ENCODE peak calls at places on chromosomes 2 and 18, in seven cellular contexts. One of them, this sample, is unnamed.

GRCh38 chr2:28321426-28321825 is 71.2 kb upstream of the FOSL2 start:
- DNase-seq in activated CD4-positive, alpha-beta memory T cell treated with anti-CD3 and anti-CD28 coated beads for 36 hours: no peak
- DNase-seq in AG08396: peak
- DNase-seq in stimulated activated naive CD4-positive, alpha-beta T cell: no peak
- DNase-seq in KG1: no peak
- DNase-seq in activated naive CD8-positive, alpha-beta T cell treated with anti-CD3 and anti-CD28 coated beads, Interleukin-2, amount 50 U/mL, for 24 hours: no peak
- DNase-seq in nephron progenitor cell: no peak
- DNase-seq in this sample: no peak

GRCh38 chr18:12317664-12318333 is 9.8 kb downstream of the TUBB6 start:
- DNase-seq in activated CD4-positive, alpha-beta memory T cell treated with anti-CD3 and anti-CD28 coated beads for 36 hours: no peak
- DNase-seq in KG1: no peak
- DNase-seq in stimulated activated naive CD4-positive, alpha-beta T cell: no peak
- DNase-seq in nephron progenitor cell: no peak
- DNase-seq in AG08396: peak
- DNase-seq in activated naive CD8-positive, alpha-beta T cell treated with anti-CD3 and anti-CD28 coated beads, Interleukin-2, amount 50 U/mL, for 24 hours: no peak
- DNase-seq in this sample: peak

GRCh38 chr2:30912056-30912455 is 104.8 kb upstream of the CAPN13 start:
- DNase-seq in activated CD4-positive, alpha-beta memory T cell treated with anti-CD3 and anti-CD28 coated beads for 36 hours: no peak
- DNase-seq in activated naive CD8-positive, alpha-beta T cell treated with anti-CD3 and anti-CD28 coated beads, Interleukin-2, amount 50 U/mL, for 24 hours: no peak
- DNase-seq in AG08396: no peak
- DNase-seq in nephron progenitor cell: no peak
- DNase-seq in stimulated activated naive CD4-positive, alpha-beta T cell: no peak
- DNase-seq in KG1: no peak
- DNase-seq in this sample: no peak

GRCh38 chr18:55833543-55833942 is 245.6 kb upstream of the TCF4 start:
- DNase-seq in activated naive CD8-positive, alpha-beta T cell treated with anti-CD3 and anti-CD28 coated beads, Interleukin-2, amount 50 U/mL, for 24 hours: no peak
- DNase-seq in KG1: no peak
- DNase-seq in stimulated activated naive CD4-positive, alpha-beta T cell: no peak
- DNase-seq in activated CD4-positive, alpha-beta memory T cell treated with anti-CD3 and anti-CD28 coated beads for 36 hours: no peak
- DNase-seq in AG08396: peak
- DNase-seq in nephron progenitor cell: no peak
- DNase-seq in this sample: no peak

GRCh38 chr18:35818353-35818667 is 154.2 kb upstream of the RMP24 start:
- DNase-seq in nephron progenitor cell: no peak
- DNase-seq in KG1: no peak
- DNase-seq in activated CD4-positive, alpha-beta memory T cell treated with anti-CD3 and anti-CD28 coated beads for 36 hours: no peak
- DNase-seq in stimulated activated naive CD4-positive, alpha-beta T cell: no peak
- DNase-seq in activated naive CD8-positive, alpha-beta T cell treated with anti-CD3 and anti-CD28 coated beads, Interleukin-2, amount 50 U/mL, for 24 hours: no peak
- DNase-seq in AG08396: no peak
- DNase-seq in this sample: no peak

GRCh38 chr2:42504364-42505230 is 10.8 kb upstream of the KCNG3 start:
- DNase-seq in activated naive CD8-positive, alpha-beta T cell treated with anti-CD3 and anti-CD28 coated beads, Interleukin-2, amount 50 U/mL, for 24 hours: no peak
- DNase-seq in AG08396: no peak
- DNase-seq in stimulated activated naive CD4-positive, alpha-beta T cell: no peak
- DNase-seq in nephron progenitor cell: no peak
- DNase-seq in KG1: no peak
- DNase-seq in activated CD4-positive, alpha-beta memory T cell treated with anti-CD3 and anti-CD28 coated beads for 36 hours: no peak
- DNase-seq in this sample: no peak

GRCh38 chr18:76873713-76874112 is 51.4 kb downstream of the ZNF236 start:
- DNase-seq in stimulated activated naive CD4-positive, alpha-beta T cell: no peak
- DNase-seq in KG1: no peak
- DNase-seq in activated naive CD8-positive, alpha-beta T cell treated with anti-CD3 and anti-CD28 coated beads, Interleukin-2, amount 50 U/mL, for 24 hours: no peak
- DNase-seq in nephron progenitor cell: no peak
- DNase-seq in AG08396: no peak
- DNase-seq in activated CD4-positive, alpha-beta memory T cell treated with anti-CD3 and anti-CD28 coated beads for 36 hours: no peak
- DNase-seq in this sample: no peak

GRCh38 chr18:23458830-23459529 is 5.9 kb downstream of the RIOK3 start:
- DNase-seq in activated naive CD8-positive, alpha-beta T cell treated with anti-CD3 and anti-CD28 coated beads, Interleukin-2, amount 50 U/mL, for 24 hours: no peak
- DNase-seq in nephron progenitor cell: no peak
- DNase-seq in AG08396: no peak
- DNase-seq in KG1: no peak
- DNase-seq in activated CD4-positive, alpha-beta memory T cell treated with anti-CD3 and anti-CD28 coated beads for 36 hours: no peak
- DNase-seq in stimulated activated naive CD4-positive, alpha-beta T cell: no peak
- DNase-seq in this sample: no peak

GRCh38 chr2:180033993-180034894 is 27.1 kb upstream of the CWC22 start:
- DNase-seq in stimulated activated naive CD4-positive, alpha-beta T cell: no peak
- DNase-seq in activated CD4-positive, alpha-beta memory T cell treated with anti-CD3 and anti-CD28 coated beads for 36 hours: no peak
- DNase-seq in nephron progenitor cell: peak
- DNase-seq in AG08396: no peak
- DNase-seq in KG1: no peak
- DNase-seq in activated naive CD8-positive, alpha-beta T cell treated with anti-CD3 and anti-CD28 coated beads, Interleukin-2, amount 50 U/mL, for 24 hours: no peak
- DNase-seq in this sample: peak

GRCh38 chr2:28639836-28640235 is 111.8 kb upstream of the PPP1CB start:
- DNase-seq in AG08396: no peak
- DNase-seq in nephron progenitor cell: no peak
- DNase-seq in activated CD4-positive, alpha-beta memory T cell treated with anti-CD3 and anti-CD28 coated beads for 36 hours: no peak
- DNase-seq in stimulated activated naive CD4-positive, alpha-beta T cell: no peak
- DNase-seq in activated naive CD8-positive, alpha-beta T cell treated with anti-CD3 and anti-CD28 coated beads, Interleukin-2, amount 50 U/mL, for 24 hours: no peak
- DNase-seq in KG1: no peak
- DNase-seq in this sample: no peak

GRCh38 chr2:195902857-195903256 is 165.8 kb downstream of the DNAH7 start:
- DNase-seq in activated naive CD8-positive, alpha-beta T cell treated with anti-CD3 and anti-CD28 coated beads, Interleukin-2, amount 50 U/mL, for 24 hours: no peak
- DNase-seq in AG08396: no peak
- DNase-seq in KG1: no peak
- DNase-seq in stimulated activated naive CD4-positive, alpha-beta T cell: no peak
- DNase-seq in nephron progenitor cell: no peak
- DNase-seq in activated CD4-positive, alpha-beta memory T cell treated with anti-CD3 and anti-CD28 coated beads for 36 hours: no peak
- DNase-seq in this sample: no peak

GRCh38 chr2:66888791-66889631 is 454.1 kb downstream of the MEIS1 start:
- DNase-seq in nephron progenitor cell: no peak
- DNase-seq in activated naive CD8-positive, alpha-beta T cell treated with anti-CD3 and anti-CD28 coated beads, Interleukin-2, amount 50 U/mL, for 24 hours: no peak
- DNase-seq in stimulated activated naive CD4-positive, alpha-beta T cell: no peak
- DNase-seq in activated CD4-positive, alpha-beta memory T cell treated with anti-CD3 and anti-CD28 coated beads for 36 hours: no peak
- DNase-seq in AG08396: peak
- DNase-seq in KG1: no peak
- DNase-seq in this sample: no peak

GRCh38 chr2:154507186-154507585 is 191.3 kb upstream of the KCNJ3 start:
- DNase-seq in stimulated activated naive CD4-positive, alpha-beta T cell: no peak
- DNase-seq in nephron progenitor cell: no peak
- DNase-seq in activated naive CD8-positive, alpha-beta T cell treated with anti-CD3 and anti-CD28 coated beads, Interleukin-2, amount 50 U/mL, for 24 hours: no peak
- DNase-seq in KG1: no peak
- DNase-seq in activated CD4-positive, alpha-beta memory T cell treated with anti-CD3 and anti-CD28 coated beads for 36 hours: no peak
- DNase-seq in AG08396: no peak
- DNase-seq in this sample: peak

GRCh38 chr2:63849381-63850203 is 7.9 kb downstream of the UGP2 start:
- DNase-seq in activated CD4-positive, alpha-beta memory T cell treated with anti-CD3 and anti-CD28 coated beads for 36 hours: no peak
- DNase-seq in activated naive CD8-positive, alpha-beta T cell treated with anti-CD3 and anti-CD28 coated beads, Interleukin-2, amount 50 U/mL, for 24 hours: no peak
- DNase-seq in nephron progenitor cell: no peak
- DNase-seq in stimulated activated naive CD4-positive, alpha-beta T cell: no peak
- DNase-seq in AG08396: peak
- DNase-seq in KG1: no peak
- DNase-seq in this sample: no peak

GRCh38 chr2:99810241-99810640 is 320.4 kb upstream of the REV1 start:
- DNase-seq in activated naive CD8-positive, alpha-beta T cell treated with anti-CD3 and anti-CD28 coated beads, Interleukin-2, amount 50 U/mL, for 24 hours: no peak
- DNase-seq in AG08396: no peak
- DNase-seq in KG1: no peak
- DNase-seq in activated CD4-positive, alpha-beta memory T cell treated with anti-CD3 and anti-CD28 coated beads for 36 hours: no peak
- DNase-seq in nephron progenitor cell: no peak
- DNase-seq in stimulated activated naive CD4-positive, alpha-beta T cell: no peak
- DNase-seq in this sample: no peak

GRCh38 chr2:99818842-99819241 is 323.5 kb downstream of the AFF3 start:
- DNase-seq in AG08396: no peak
- DNase-seq in KG1: no peak
- DNase-seq in nephron progenitor cell: no peak
- DNase-seq in stimulated activated naive CD4-positive, alpha-beta T cell: no peak
- DNase-seq in activated naive CD8-positive, alpha-beta T cell treated with anti-CD3 and anti-CD28 coated beads, Interleukin-2, amount 50 U/mL, for 24 hours: no peak
- DNase-seq in activated CD4-positive, alpha-beta memory T cell treated with anti-CD3 and anti-CD28 coated beads for 36 hours: no peak
- DNase-seq in this sample: peak

GRCh38 chr18:24421831-24422230 is 4.6 kb upstream of the IMPACT start:
- DNase-seq in nephron progenitor cell: no peak
- DNase-seq in activated naive CD8-positive, alpha-beta T cell treated with anti-CD3 and anti-CD28 coated beads, Interleukin-2, amount 50 U/mL, for 24 hours: no peak
- DNase-seq in activated CD4-positive, alpha-beta memory T cell treated with anti-CD3 and anti-CD28 coated beads for 36 hours: no peak
- DNase-seq in KG1: no peak
- DNase-seq in AG08396: no peak
- DNase-seq in stimulated activated naive CD4-positive, alpha-beta T cell: no peak
- DNase-seq in this sample: no peak

GRCh38 chr2:105188343-105188742 is 53.2 kb upstream of the GPR45 start:
- DNase-seq in KG1: no peak
- DNase-seq in nephron progenitor cell: no peak
- DNase-seq in activated CD4-positive, alpha-beta memory T cell treated with anti-CD3 and anti-CD28 coated beads for 36 hours: peak
- DNase-seq in stimulated activated naive CD4-positive, alpha-beta T cell: no peak
- DNase-seq in AG08396: no peak
- DNase-seq in activated naive CD8-positive, alpha-beta T cell treated with anti-CD3 and anti-CD28 coated beads, Interleukin-2, amount 50 U/mL, for 24 hours: no peak
- DNase-seq in this sample: no peak

GRCh38 chr2:16862474-16862873 is 196.8 kb upstream of the CYRIA start:
- DNase-seq in KG1: no peak
- DNase-seq in activated CD4-positive, alpha-beta memory T cell treated with anti-CD3 and anti-CD28 coated beads for 36 hours: no peak
- DNase-seq in nephron progenitor cell: no peak
- DNase-seq in AG08396: no peak
- DNase-seq in stimulated activated naive CD4-positive, alpha-beta T cell: no peak
- DNase-seq in activated naive CD8-positive, alpha-beta T cell treated with anti-CD3 and anti-CD28 coated beads, Interleukin-2, amount 50 U/mL, for 24 hours: no peak
- DNase-seq in this sample: no peak

GRCh38 chr2:37617119-37617892 is 54.1 kb downstream of the CDC42EP3 start:
- DNase-seq in stimulated activated naive CD4-positive, alpha-beta T cell: no peak
- DNase-seq in activated CD4-positive, alpha-beta memory T cell treated with anti-CD3 and anti-CD28 coated beads for 36 hours: no peak
- DNase-seq in nephron progenitor cell: no peak
- DNase-seq in KG1: no peak
- DNase-seq in AG08396: no peak
- DNase-seq in activated naive CD8-positive, alpha-beta T cell treated with anti-CD3 and anti-CD28 coated beads, Interleukin-2, amount 50 U/mL, for 24 hours: no peak
- DNase-seq in this sample: no peak

GRCh38 chr2:235666240-235666781 is 172.5 kb downstream of the AGAP1 start:
- DNase-seq in AG08396: peak
- DNase-seq in activated naive CD8-positive, alpha-beta T cell treated with anti-CD3 and anti-CD28 coated beads, Interleukin-2, amount 50 U/mL, for 24 hours: no peak
- DNase-seq in KG1: no peak
- DNase-seq in nephron progenitor cell: peak
- DNase-seq in activated CD4-positive, alpha-beta memory T cell treated with anti-CD3 and anti-CD28 coated beads for 36 hours: peak
- DNase-seq in stimulated activated naive CD4-positive, alpha-beta T cell: no peak
- DNase-seq in this sample: no peak

GRCh38 chr18:76573325-76574025 is 78.4 kb upstream of the ZNF516 start:
- DNase-seq in activated CD4-positive, alpha-beta memory T cell treated with anti-CD3 and anti-CD28 coated beads for 36 hours: no peak
- DNase-seq in stimulated activated naive CD4-positive, alpha-beta T cell: no peak
- DNase-seq in activated naive CD8-positive, alpha-beta T cell treated with anti-CD3 and anti-CD28 coated beads, Interleukin-2, amount 50 U/mL, for 24 hours: no peak
- DNase-seq in KG1: no peak
- DNase-seq in nephron progenitor cell: no peak
- DNase-seq in AG08396: peak
- DNase-seq in this sample: peak

GRCh38 chr2:37387143-37387835 is 42.9 kb downstream of the QPCT start:
- DNase-seq in AG08396: peak
- DNase-seq in activated CD4-positive, alpha-beta memory T cell treated with anti-CD3 and anti-CD28 coated beads for 36 hours: no peak
- DNase-seq in activated naive CD8-positive, alpha-beta T cell treated with anti-CD3 and anti-CD28 coated beads, Interleukin-2, amount 50 U/mL, for 24 hours: no peak
- DNase-seq in nephron progenitor cell: no peak
- DNase-seq in stimulated activated naive CD4-positive, alpha-beta T cell: no peak
- DNase-seq in KG1: no peak
- DNase-seq in this sample: no peak

GRCh38 chr2:20584637-20585321 is 66.1 kb downstream of the HS1BP3 start:
- DNase-seq in AG08396: peak
- DNase-seq in activated naive CD8-positive, alpha-beta T cell treated with anti-CD3 and anti-CD28 coated beads, Interleukin-2, amount 50 U/mL, for 24 hours: peak
- DNase-seq in stimulated activated naive CD4-positive, alpha-beta T cell: no peak
- DNase-seq in nephron progenitor cell: peak
- DNase-seq in activated CD4-positive, alpha-beta memory T cell treated with anti-CD3 and anti-CD28 coated beads for 36 hours: no peak
- DNase-seq in KG1: no peak
- DNase-seq in this sample: no peak

GRCh38 chr2:54859997-54860701 is 136.7 kb downstream of the EML6 start:
- DNase-seq in stimulated activated naive CD4-positive, alpha-beta T cell: no peak
- DNase-seq in activated naive CD8-positive, alpha-beta T cell treated with anti-CD3 and anti-CD28 coated beads, Interleukin-2, amount 50 U/mL, for 24 hours: no peak
- DNase-seq in AG08396: peak
- DNase-seq in nephron progenitor cell: no peak
- DNase-seq in KG1: no peak
- DNase-seq in activated CD4-positive, alpha-beta memory T cell treated with anti-CD3 and anti-CD28 coated beads for 36 hours: no peak
- DNase-seq in this sample: no peak

GRCh38 chr2:196660264-196660663 is 20.7 kb downstream of the CCDC150 start:
- DNase-seq in activated naive CD8-positive, alpha-beta T cell treated with anti-CD3 and anti-CD28 coated beads, Interleukin-2, amount 50 U/mL, for 24 hours: no peak
- DNase-seq in AG08396: no peak
- DNase-seq in stimulated activated naive CD4-positive, alpha-beta T cell: no peak
- DNase-seq in nephron progenitor cell: no peak
- DNase-seq in activated CD4-positive, alpha-beta memory T cell treated with anti-CD3 and anti-CD28 coated beads for 36 hours: no peak
- DNase-seq in KG1: no peak
- DNase-seq in this sample: no peak

GRCh38 chr2:213475433-213475832 is 191.2 kb downstream of the SPAG16 start:
- DNase-seq in activated naive CD8-positive, alpha-beta T cell treated with anti-CD3 and anti-CD28 coated beads, Interleukin-2, amount 50 U/mL, for 24 hours: no peak
- DNase-seq in activated CD4-positive, alpha-beta memory T cell treated with anti-CD3 and anti-CD28 coated beads for 36 hours: no peak
- DNase-seq in KG1: no peak
- DNase-seq in stimulated activated naive CD4-positive, alpha-beta T cell: no peak
- DNase-seq in nephron progenitor cell: no peak
- DNase-seq in AG08396: no peak
- DNase-seq in this sample: no peak

GRCh38 chr18:10353791-10354190 is 100.6 kb upstream of the APCDD1 start:
- DNase-seq in AG08396: peak
- DNase-seq in stimulated activated naive CD4-positive, alpha-beta T cell: no peak
- DNase-seq in activated CD4-positive, alpha-beta memory T cell treated with anti-CD3 and anti-CD28 coated beads for 36 hours: no peak
- DNase-seq in activated naive CD8-positive, alpha-beta T cell treated with anti-CD3 and anti-CD28 coated beads, Interleukin-2, amount 50 U/mL, for 24 hours: no peak
- DNase-seq in KG1: no peak
- DNase-seq in nephron progenitor cell: no peak
- DNase-seq in this sample: no peak

GRCh38 chr2:63012541-63012940 is 38.1 kb upstream of the OTX1 start:
- DNase-seq in activated CD4-positive, alpha-beta memory T cell treated with anti-CD3 and anti-CD28 coated beads for 36 hours: no peak
- DNase-seq in nephron progenitor cell: no peak
- DNase-seq in KG1: no peak
- DNase-seq in AG08396: no peak
- DNase-seq in activated naive CD8-positive, alpha-beta T cell treated with anti-CD3 and anti-CD28 coated beads, Interleukin-2, amount 50 U/mL, for 24 hours: no peak
- DNase-seq in stimulated activated naive CD4-positive, alpha-beta T cell: no peak
- DNase-seq in this sample: no peak

GRCh38 chr18:64639536-64639935 is 490.6 kb upstream of the LINC00305 start:
- DNase-seq in activated naive CD8-positive, alpha-beta T cell treated with anti-CD3 and anti-CD28 coated beads, Interleukin-2, amount 50 U/mL, for 24 hours: no peak
- DNase-seq in KG1: no peak
- DNase-seq in AG08396: no peak
- DNase-seq in activated CD4-positive, alpha-beta memory T cell treated with anti-CD3 and anti-CD28 coated beads for 36 hours: no peak
- DNase-seq in stimulated activated naive CD4-positive, alpha-beta T cell: no peak
- DNase-seq in nephron progenitor cell: no peak
- DNase-seq in this sample: no peak

GRCh38 chr18:23138470-23138869 is 3.2 kb downstream of the CABLES1 start:
- DNase-seq in activated naive CD8-positive, alpha-beta T cell treated with anti-CD3 and anti-CD28 coated beads, Interleukin-2, amount 50 U/mL, for 24 hours: no peak
- DNase-seq in stimulated activated naive CD4-positive, alpha-beta T cell: no peak
- DNase-seq in nephron progenitor cell: no peak
- DNase-seq in KG1: no peak
- DNase-seq in activated CD4-positive, alpha-beta memory T cell treated with anti-CD3 and anti-CD28 coated beads for 36 hours: no peak
- DNase-seq in AG08396: no peak
- DNase-seq in this sample: no peak

GRCh38 chr2:227376911-227377396 is 2.2 kb downstream of the TM4SF20 start:
- DNase-seq in activated naive CD8-positive, alpha-beta T cell treated with anti-CD3 and anti-CD28 coated beads, Interleukin-2, amount 50 U/mL, for 24 hours: no peak
- DNase-seq in activated CD4-positive, alpha-beta memory T cell treated with anti-CD3 and anti-CD28 coated beads for 36 hours: no peak
- DNase-seq in nephron progenitor cell: no peak
- DNase-seq in KG1: no peak
- DNase-seq in AG08396: no peak
- DNase-seq in stimulated activated naive CD4-positive, alpha-beta T cell: no peak
- DNase-seq in this sample: no peak

GRCh38 chr2:75142081-75142480 is 57.2 kb downstream of the TACR1 start:
- DNase-seq in activated naive CD8-positive, alpha-beta T cell treated with anti-CD3 and anti-CD28 coated beads, Interleukin-2, amount 50 U/mL, for 24 hours: no peak
- DNase-seq in activated CD4-positive, alpha-beta memory T cell treated with anti-CD3 and anti-CD28 coated beads for 36 hours: no peak
- DNase-seq in KG1: no peak
- DNase-seq in AG08396: no peak
- DNase-seq in nephron progenitor cell: no peak
- DNase-seq in stimulated activated naive CD4-positive, alpha-beta T cell: no peak
- DNase-seq in this sample: no peak

GRCh38 chr2:135685361-135685760 is 56.3 kb upstream of the UBXN4 start:
- DNase-seq in stimulated activated naive CD4-positive, alpha-beta T cell: no peak
- DNase-seq in nephron progenitor cell: no peak
- DNase-seq in AG08396: peak
- DNase-seq in KG1: no peak
- DNase-seq in activated CD4-positive, alpha-beta memory T cell treated with anti-CD3 and anti-CD28 coated beads for 36 hours: no peak
- DNase-seq in activated naive CD8-positive, alpha-beta T cell treated with anti-CD3 and anti-CD28 coated beads, Interleukin-2, amount 50 U/mL, for 24 hours: no peak
- DNase-seq in this sample: no peak

GRCh38 chr2:194822097-194822496 is 834.9 kb upstream of the SLC39A10 start:
- DNase-seq in activated naive CD8-positive, alpha-beta T cell treated with anti-CD3 and anti-CD28 coated beads, Interleukin-2, amount 50 U/mL, for 24 hours: no peak
- DNase-seq in AG08396: no peak
- DNase-seq in stimulated activated naive CD4-positive, alpha-beta T cell: no peak
- DNase-seq in activated CD4-positive, alpha-beta memory T cell treated with anti-CD3 and anti-CD28 coated beads for 36 hours: no peak
- DNase-seq in nephron progenitor cell: no peak
- DNase-seq in KG1: no peak
- DNase-seq in this sample: no peak

GRCh38 chr2:240814946-240815760 is 4.9 kb downstream of the KIF1A start:
- DNase-seq in nephron progenitor cell: no peak
- DNase-seq in stimulated activated naive CD4-positive, alpha-beta T cell: no peak
- DNase-seq in KG1: no peak
- DNase-seq in activated naive CD8-positive, alpha-beta T cell treated with anti-CD3 and anti-CD28 coated beads, Interleukin-2, amount 50 U/mL, for 24 hours: no peak
- DNase-seq in activated CD4-positive, alpha-beta memory T cell treated with anti-CD3 and anti-CD28 coated beads for 36 hours: no peak
- DNase-seq in AG08396: no peak
- DNase-seq in this sample: no peak